ENCODE peak calls at places on chromosomes 11 and 22, in eight cellular contexts. E, Z, P, I, Y, O, K and S are unnamed samples.

GRCh38 chr11:65983589-65983987 is 18.4 kb downstream of the EIF1AD start:
- DNase-seq in E (no peak), Z (no peak), P (no peak), I (no peak), Y (no peak), O (no peak), K (no peak), S (no peak)

GRCh38 chr22:48535868-48536690 is 1291.6 kb downstream of the BRD1 start:
- DNase-seq in E (no peak), Z (no peak), P (peak), I (no peak), Y (no peak), O (no peak), K (no peak), S (no peak)

GRCh38 chr11:86180860-86181259 is 63.7 kb upstream of the EED start:
- DNase-seq in E (no peak), Z (no peak), P (no peak), I (no peak), Y (no peak), O (no peak), K (no peak), S (no peak)

GRCh38 chr22:45318168-45318557 is 8.4 kb downstream of the FAM118A start:
- DNase-seq in E (peak), Z (peak), P (peak), I (peak), Y (no peak), O (peak), K (peak), S (peak)

GRCh38 chr11:30171661-30172060 is 59.2 kb upstream of the FSHB start:
- DNase-seq in E (no peak), Z (no peak), P (no peak), I (no peak), Y (no peak), O (no peak), K (peak), S (no peak)

GRCh38 chr11:133198326-133198725 is 334.0 kb downstream of the OPCML start:
- DNase-seq in E (no peak), Z (no peak), P (no peak), I (no peak), Y (no peak), O (no peak), K (no peak), S (no peak)

GRCh38 chr11:122234257-122234656 is 118.2 kb upstream of the BLID start:
- DNase-seq in E (no peak), Z (no peak), P (no peak), I (no peak), Y (no peak), O (no peak), K (no peak), S (no peak)

GRCh38 chr11:35030716-35031213 is 108.2 kb upstream of the CD44 start:
- DNase-seq in E (peak), Z (peak), P (peak), I (peak), Y (no peak), O (peak), K (peak), S (peak)

GRCh38 chr11:75301602-75302345 is 49.7 kb downstream of the ARRB1 start:
- DNase-seq in E (no peak), Z (no peak), P (no peak), I (no peak), Y (no peak), O (no peak), K (no peak), S (no peak)

GRCh38 chr11:88579466-88579865 is 241.9 kb upstream of the CTSC start:
- DNase-seq in E (no peak), Z (no peak), P (no peak), I (no peak), Y (no peak), O (no peak), K (no peak), S (no peak)

GRCh38 chr11:13963169-13963948 is 836 bp downstream of the SPON1 start:
- DNase-seq in E (no peak), Z (no peak), P (no peak), I (peak), Y (no peak), O (no peak), K (peak), S (no peak)

GRCh38 chr22:43993072-43993760 is 30.9 kb upstream of the PARVB start:
- DNase-seq in E (peak), Z (peak), P (peak), I (peak), Y (peak), O (peak), K (peak), S (peak)

GRCh38 chr11:38392176-38392575 is 1794.1 kb upstream of the RAG2 start:
- DNase-seq in E (no peak), Z (peak), P (no peak), I (peak), Y (no peak), O (no peak), K (no peak), S (peak)

GRCh38 chr11:72433455-72434061 is 773 bp downstream of the CLPB start:
- DNase-seq in E (no peak), Z (no peak), P (no peak), I (no peak), Y (no peak), O (no peak), K (no peak), S (no peak)

GRCh38 chr11:134700101-134700640 is 288.1 kb upstream of the B3GAT1 start:
- DNase-seq in E (no peak), Z (no peak), P (no peak), I (no peak), Y (no peak), O (no peak), K (no peak), S (no peak)

GRCh38 chr22:28077166-28077565 is 158.1 kb upstream of the PITPNB start:
- DNase-seq in E (no peak), Z (no peak), P (no peak), I (no peak), Y (no peak), O (no peak), K (no peak), S (no peak)

GRCh38 chr11:32386770-32387377 is 48.5 kb downstream of the WT1 start:
- DNase-seq in E (peak), Z (no peak), P (peak), I (peak), Y (no peak), O (no peak), K (peak), S (peak)

GRCh38 chr11:3001496-3001895 is 9.4 kb upstream of the NAP1L4 start:
- DNase-seq in E (no peak), Z (no peak), P (no peak), I (no peak), Y (no peak), O (no peak), K (no peak), S (no peak)

GRCh38 chr11:69493931-69494821 is 12.7 kb downstream of the LINC01488 start:
- DNase-seq in E (no peak), Z (no peak), P (no peak), I (no peak), Y (no peak), O (no peak), K (no peak), S (no peak)

GRCh38 chr11:7448126-7448525 is 37.2 kb upstream of the OLFML1 start:
- DNase-seq in E (no peak), Z (no peak), P (no peak), I (no peak), Y (no peak), O (no peak), K (no peak), S (no peak)

GRCh38 chr11:7444582-7444981 is 40.7 kb upstream of the OLFML1 start:
- DNase-seq in E (no peak), Z (no peak), P (no peak), I (no peak), Y (no peak), O (no peak), K (no peak), S (no peak)

GRCh38 chr11:7437706-7438105 is 47.6 kb upstream of the OLFML1 start:
- DNase-seq in E (no peak), Z (no peak), P (peak), I (peak), Y (no peak), O (no peak), K (no peak), S (no peak)

GRCh38 chr11:7439921-7440320 is 45.4 kb upstream of the OLFML1 start:
- DNase-seq in E (no peak), Z (no peak), P (no peak), I (no peak), Y (no peak), O (no peak), K (no peak), S (no peak)

GRCh38 chr11:7442588-7443215 is 42.6 kb upstream of the OLFML1 start:
- DNase-seq in E (peak), Z (peak), P (peak), I (peak), Y (peak), O (peak), K (peak), S (no peak)
- TF ChIP-seq CTCF in E (peak), Z (peak), P (peak), I (peak), Y (peak), O (peak), K (peak), S (peak)

DNA sequence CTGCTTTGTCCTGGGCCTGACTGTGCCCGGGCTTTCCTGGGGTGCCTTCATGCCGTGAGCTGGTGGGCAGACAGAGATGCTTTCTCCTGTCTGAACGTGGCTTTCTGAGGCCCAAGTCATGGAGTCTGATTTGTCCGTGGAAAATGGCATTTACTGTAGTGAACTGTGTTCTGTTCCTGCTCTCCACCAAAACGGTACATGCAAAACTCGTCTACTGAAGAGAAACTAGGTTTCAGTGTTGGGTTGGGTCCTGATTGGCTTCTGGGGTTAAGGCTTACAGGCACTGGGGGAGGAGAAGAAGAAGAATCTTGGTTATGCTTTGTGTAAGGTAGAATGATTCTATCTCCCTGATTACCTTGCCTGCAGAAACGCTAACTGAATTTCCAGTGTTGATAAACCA is 541.7 kb downstream of the NTM start:
- DNase-seq in E (no peak), Z (no peak), P (no peak), I (no peak), Y (no peak), O (no peak), K (no peak), S (no peak)
- H3K4me3 ChIP-seq in E (peak), Z (peak), P (peak), I (peak), Y (peak), O (no peak), K (no peak), S (peak)

GRCh38 chr22:17999851-18000250 is 24.5 kb downstream of the MICAL3 start:
- DNase-seq in E (no peak), Z (no peak), P (no peak), I (no peak), Y (no peak), O (no peak), K (no peak), S (no peak)

GRCh38 chr22:17998913-17999312 is 25.4 kb downstream of the MICAL3 start:
- DNase-seq in E (no peak), Z (no peak), P (no peak), I (no peak), Y (no peak), O (no peak), K (no peak), S (no peak)

GRCh38 chr22:17997456-17997855 is 26.9 kb downstream of the MICAL3 start:
- DNase-seq in E (peak), Z (no peak), P (no peak), I (no peak), Y (no peak), O (no peak), K (no peak), S (no peak)

GRCh38 chr22:18000441-18001039 is 23.8 kb downstream of the MICAL3 start:
- DNase-seq in E (no peak), Z (no peak), P (no peak), I (no peak), Y (no peak), O (no peak), K (peak), S (peak)

DNA sequence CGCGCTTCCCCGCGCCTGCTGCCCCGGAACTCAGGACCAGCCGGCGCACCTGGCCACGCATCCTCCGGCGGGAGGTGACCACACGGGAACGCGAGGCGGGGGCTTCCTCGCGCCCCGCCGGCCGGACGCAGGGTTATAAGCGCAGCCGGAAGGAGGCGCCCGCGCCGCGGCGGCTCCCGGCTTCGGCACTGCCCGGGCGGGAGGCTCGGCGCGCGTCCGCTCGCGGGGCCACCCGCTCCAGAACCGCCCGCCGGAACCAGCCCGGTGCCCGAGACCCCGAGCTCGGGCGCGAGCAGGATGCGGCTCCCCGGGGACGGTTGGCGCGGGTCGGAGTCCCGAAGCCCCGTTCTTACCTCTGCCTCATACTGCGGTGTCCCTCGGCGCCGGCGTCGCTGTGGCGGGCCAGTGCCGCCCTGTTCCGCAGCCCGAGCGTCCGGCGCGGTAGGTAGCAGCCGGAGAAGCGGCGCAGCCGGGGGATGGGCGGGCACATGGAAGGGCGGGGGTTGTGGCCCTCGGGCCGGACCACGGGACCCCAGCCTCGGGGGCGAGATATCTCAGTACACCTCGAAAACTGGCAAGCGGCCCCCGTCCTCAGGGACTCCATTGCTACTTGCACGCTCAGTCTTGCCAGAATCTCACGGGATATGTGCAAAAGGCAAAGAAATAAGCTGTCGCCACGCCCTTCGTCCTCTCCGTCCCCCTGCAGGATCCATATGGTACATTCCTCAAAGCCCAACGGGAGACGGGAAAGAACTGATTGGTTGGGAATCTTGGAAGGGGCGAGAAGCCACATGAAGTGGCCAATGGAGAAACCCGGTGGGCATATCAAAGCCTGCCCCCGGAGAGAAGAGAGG is 23.1 kb downstream of the MICAL3 start:
- DNase-seq in E (peak), Z (peak), P (peak), I (peak), Y (peak), O (peak), K (peak), S (peak)
- TF ChIP-seq CTCF in E (peak), Z (peak), P (peak), I (no peak), Y (peak), O (peak), K (peak), S (peak)

GRCh38 chr11:124072147-124072546 is 31.0 kb upstream of the OR10G7 start:
- DNase-seq in E (no peak), Z (no peak), P (no peak), I (no peak), Y (no peak), O (no peak), K (no peak), S (no peak)

GRCh38 chr11:124075492-124075840 is 34.3 kb upstream of the OR10G7 start:
- DNase-seq in E (no peak), Z (no peak), P (no peak), I (no peak), Y (no peak), O (no peak), K (no peak), S (no peak)

GRCh38 chr11:124077266-124077665 is 36.1 kb upstream of the OR10G7 start:
- DNase-seq in E (no peak), Z (no peak), P (no peak), I (no peak), Y (no peak), O (no peak), K (no peak), S (no peak)

GRCh38 chr11:124075841-124076571 is 34.9 kb upstream of the OR10G7 start:
- DNase-seq in E (no peak), Z (no peak), P (peak), I (no peak), Y (no peak), O (no peak), K (no peak), S (no peak)

DNA sequence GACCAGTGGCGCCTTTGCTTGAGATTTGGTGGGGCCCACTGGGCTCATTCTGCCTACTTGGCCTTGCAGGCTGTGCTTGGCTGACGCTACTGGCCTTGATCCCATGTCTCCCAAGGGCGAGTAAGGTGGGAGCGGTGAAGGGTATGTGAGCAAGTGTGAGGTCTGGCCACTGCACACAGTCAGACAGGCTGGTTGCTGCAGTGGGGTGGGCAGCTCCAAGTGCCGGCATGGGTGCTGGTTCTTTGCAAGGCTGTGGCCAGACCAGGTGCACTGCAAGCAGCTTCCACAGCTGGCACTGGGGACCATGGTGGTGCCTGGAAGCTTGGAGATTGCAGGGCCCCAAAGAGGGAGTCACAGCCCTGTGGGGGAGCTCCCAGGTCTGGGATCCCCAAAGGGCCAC is 33.4 kb upstream of the OR10G7 start:
- DNase-seq in E (no peak), Z (no peak), P (no peak), I (no peak), Y (no peak), O (no peak), K (no peak), S (no peak)
- H3K4me3 ChIP-seq in E (no peak), Z (no peak), P (no peak), I (no peak), Y (no peak), O (no peak), K (no peak), S (no peak)

DNA sequence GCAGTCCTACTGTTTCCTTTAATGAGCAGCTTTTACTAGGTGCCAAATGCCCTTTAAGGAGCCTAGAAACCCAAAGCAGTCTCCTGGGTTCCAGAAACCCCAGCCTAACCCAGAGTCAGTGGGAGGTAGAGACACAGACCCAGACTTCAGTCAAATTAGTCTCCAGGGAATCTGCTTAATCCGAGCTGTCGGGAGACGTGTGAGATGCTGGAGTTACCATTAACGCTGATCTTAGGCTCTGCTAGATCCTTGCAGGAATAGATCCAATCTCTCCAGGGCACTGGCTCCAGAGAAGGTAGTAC is 113.9 kb downstream of the CCDC34 start:
- DNase-seq in E (no peak), Z (no peak), P (no peak), I (no peak), Y (no peak), O (no peak), K (no peak), S (no peak)
- TF ChIP-seq CTCF in E (no peak), Z (no peak), P (no peak), I (no peak), Y (no peak), O (no peak), K (no peak), S (no peak)

DNA sequence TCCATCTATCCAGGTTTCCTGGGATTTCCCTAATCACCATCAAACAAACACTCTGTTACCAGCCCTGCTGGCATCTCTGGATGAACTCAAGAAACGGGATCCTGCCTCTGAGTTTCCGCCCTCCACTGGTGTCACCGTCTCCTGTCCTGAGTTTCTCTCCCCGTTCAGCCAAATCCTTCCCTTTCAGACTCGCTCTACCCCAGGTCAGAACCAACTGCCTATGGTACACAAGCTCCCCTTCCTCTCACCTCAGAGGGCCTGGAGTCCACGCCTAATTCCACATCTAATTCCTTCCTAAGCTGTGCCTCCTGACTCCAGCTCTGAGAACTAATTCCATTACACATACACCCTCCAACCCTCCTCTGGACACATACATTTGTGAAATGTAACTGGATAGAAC is 96.1 kb downstream of the SHANK2 start:
- DNase-seq in E (no peak), Z (no peak), P (no peak), I (no peak), Y (no peak), O (peak), K (no peak), S (no peak)
- H3K4me3 ChIP-seq in E (no peak), Z (no peak), P (no peak), I (no peak), Y (no peak), O (no peak), K (no peak), S (no peak)

GRCh38 chr11:78802058-78802633 is 227.5 kb upstream of the NARS2 start:
- DNase-seq in E (no peak), Z (no peak), P (peak), I (peak), Y (no peak), O (no peak), K (peak), S (no peak)

GRCh38 chr11:78800756-78801155 is 226.1 kb upstream of the NARS2 start:
- DNase-seq in E (no peak), Z (no peak), P (no peak), I (no peak), Y (no peak), O (no peak), K (no peak), S (no peak)

GRCh38 chr11:78800089-78800690 is 225.5 kb upstream of the NARS2 start:
- DNase-seq in E (no peak), Z (no peak), P (no peak), I (no peak), Y (no peak), O (no peak), K (no peak), S (peak)

GRCh38 chr11:78798567-78799170 is 224.0 kb upstream of the NARS2 start:
- DNase-seq in E (peak), Z (no peak), P (peak), I (peak), Y (peak), O (peak), K (peak), S (peak)

GRCh38 chr11:78801161-78801884 is 226.7 kb upstream of the NARS2 start:
- DNase-seq in E (peak), Z (peak), P (peak), I (peak), Y (no peak), O (peak), K (peak), S (peak)
- TF ChIP-seq CTCF in E (no peak), Z (no peak), P (no peak), I (no peak), Y (no peak), O (no peak), K (no peak), S (no peak)